ENCODE peak calls at places on chromosomes 1 and 21, in eight cellular contexts. E is suprapubic skin; S is CD8-positive, alpha-beta memory T cell; H is uterus; U is GM23338; R is right lobe of liver; M is ovary; K is A549. W is an unnamed sample. For H3K4me1, the result is how much of the 10 kb centered on the place peaks cover.

GRCh38 chr1:106921186-106921585 is 135.3 kb upstream of the PRMT6 start:
- DNase-seq in R (no peak), E (no peak), K (no peak), S (no peak), U (no peak), H (no peak), M (no peak), W (no peak)

GRCh38 chr1:194067772-194068171 is 881.4 kb upstream of the B3GALT2 start:
- DNase-seq in U (no peak), H (no peak), S (no peak), M (no peak), R (no peak), E (no peak), K (no peak), W (no peak)

GRCh38 chr1:162548170-162548569 is 13.4 kb upstream of the UAP1 start:
- DNase-seq in R (no peak), K (no peak), S (no peak), M (no peak), U (no peak), H (peak), E (peak), W (no peak)

GRCh38 chr1:103788377-103788776 is 38.7 kb downstream of the AMY1C start:
- DNase-seq in M (no peak), E (no peak), K (no peak), U (peak), S (no peak), H (no peak), R (no peak), W (no peak)

GRCh38 chr1:156608981-156609380 is 7.7 kb upstream of the GPATCH4 start:
- DNase-seq in K (no peak), R (no peak), S (peak), E (no peak), U (peak), H (no peak), M (no peak), W (no peak)

GRCh38 chr1:198811436-198811835 is 172.6 kb downstream of the PTPRC start:
- DNase-seq in E (no peak), U (no peak), K (no peak), H (no peak), R (no peak), S (no peak), M (no peak), W (no peak)

GRCh38 chr1:184622136-184622823 is 132.4 kb downstream of the EDEM3 start:
- DNase-seq in R (no peak), S (no peak), K (no peak), U (no peak), M (peak), H (peak), E (peak), W (no peak)

GRCh38 chr1:212957546-212957945 is 7.2 kb downstream of the VASH2 start:
- DNase-seq in R (no peak), E (no peak), M (no peak), U (no peak), S (no peak), K (no peak), H (no peak), W (no peak)

GRCh38 chr1:54606990-54607325 is 16.4 kb downstream of the FAM151A start:
- DNase-seq in R (no peak), K (no peak), S (no peak), H (no peak), E (no peak), U (no peak), M (no peak), W (peak)

GRCh38 chr1:44554706-44555105 is 119.6 kb downstream of the TMEM53 start:
- DNase-seq in R (no peak), M (no peak), U (no peak), H (no peak), E (no peak), K (no peak), S (no peak), W (no peak)

GRCh38 chr21:15874610-15875009 is 144.8 kb downstream of the USP25 start:
- DNase-seq in K (no peak), R (no peak), S (no peak), H (no peak), E (no peak), U (no peak), M (no peak), W (no peak)

GRCh38 chr1:234437423-234438171 is 41.4 kb downstream of the TARBP1 start:
- DNase-seq in H (no peak), E (no peak), R (no peak), K (no peak), M (no peak), U (no peak), S (no peak), W (no peak)

GRCh38 chr1:158121604-158122254 is 59.0 kb upstream of the CD1D start:
- DNase-seq in K (peak), M (peak), E (no peak), U (peak), R (no peak), S (no peak), H (no peak), W (no peak)

GRCh38 chr1:5977494-5978444 is 14.5 kb downstream of the NPHP4 start:
- DNase-seq in M (peak), H (no peak), S (no peak), R (no peak), E (no peak), U (no peak), K (no peak), W (no peak)

DNA sequence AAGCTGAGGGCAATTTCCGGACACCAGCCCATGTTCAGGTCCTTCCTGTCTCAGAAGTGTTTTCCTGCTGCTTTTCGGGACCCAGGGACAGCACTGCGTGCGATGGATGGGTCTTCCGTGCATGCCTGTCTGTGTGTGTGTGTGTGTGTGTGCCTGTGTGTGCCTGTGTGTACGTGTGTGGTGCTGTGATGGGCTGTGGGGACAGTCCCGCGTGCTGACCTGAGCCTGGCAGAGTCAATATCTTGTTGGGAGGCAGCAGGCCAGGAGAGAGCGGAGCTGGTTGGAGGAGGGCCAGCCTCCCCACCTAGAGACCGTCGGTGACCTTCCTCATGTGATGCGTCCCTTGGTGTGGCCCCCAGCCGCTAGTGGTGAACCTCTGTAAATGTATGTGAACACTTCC is 13.7 kb downstream of the SKI start:
- DNase-seq in R (no peak), M (no peak), S (no peak), H (no peak), E (no peak), K (no peak), U (no peak), W (no peak)
- H3K4me1 ChIP-seq in R (under half), M (under half), S (half or more), H (half or more), E (half or more), K (under half), U (under half), W (half or more)

DNA sequence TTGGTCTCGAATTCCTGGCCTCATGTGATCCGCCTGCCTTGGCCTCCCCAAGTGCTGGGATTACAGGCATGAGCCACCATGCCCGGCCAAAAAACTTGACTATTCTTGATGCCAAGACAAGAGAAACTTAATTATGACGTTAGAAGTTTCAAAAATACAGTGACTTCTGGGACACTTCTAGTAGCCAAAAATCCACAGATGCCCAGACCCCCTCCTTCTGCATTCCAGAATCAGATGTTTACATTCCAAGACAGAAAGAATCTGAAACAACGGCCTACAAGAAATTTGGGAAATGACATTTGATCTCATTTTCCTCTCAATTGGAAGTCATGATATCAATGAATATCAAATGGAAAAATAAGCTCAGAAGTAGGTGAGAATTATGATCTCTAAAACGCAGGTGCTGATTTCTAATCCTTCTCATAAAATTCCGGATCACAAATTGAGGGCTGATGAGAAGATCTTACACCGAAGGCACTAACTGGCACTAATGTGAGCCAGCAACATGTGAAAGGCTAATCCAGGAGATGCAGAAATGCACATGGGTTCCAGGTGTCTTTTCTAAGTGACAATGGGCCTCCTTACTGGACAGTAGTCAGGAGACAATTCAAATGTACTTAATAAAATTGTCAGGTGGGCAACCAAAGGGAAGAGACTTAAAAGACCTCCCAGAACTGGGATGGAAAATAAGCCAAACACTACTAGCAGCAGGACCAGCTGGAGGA is 5.5 kb downstream of the RAB29 start:
- DNase-seq in S (no peak), R (no peak), K (no peak), U (no peak), M (no peak), H (no peak), E (no peak), W (no peak)
- H3K4me1 ChIP-seq in S (under half), R (under half), K (under half), U (under half), M (under half), H (under half), E (under half), W (under half)

GRCh38 chr1:89692601-89693503 is 59.9 kb downstream of the LRRC8C start:
- DNase-seq in U (no peak), H (no peak), E (no peak), R (no peak), K (no peak), S (no peak), M (no peak), W (no peak)
- H3K4me1 ChIP-seq in U (under half), H (under half), E (under half), R (under half), K (under half), S (half or more), M (under half), W (under half)

GRCh38 chr1:8023995-8024313 is 2.2 kb downstream of the ERRFI1 start:
- DNase-seq in R (no peak), S (no peak), H (no peak), K (no peak), E (no peak), M (no peak), U (no peak), W (no peak)

GRCh38 chr1:8024329-8024728 is 1.8 kb downstream of the ERRFI1 start:
- DNase-seq in R (no peak), K (no peak), E (no peak), S (no peak), H (no peak), U (no peak), M (no peak), W (no peak)

GRCh38 chr1:8026153-8026975 is at the start of gene ERRFI1:
- DNase-seq in K (peak), U (peak), S (peak), H (peak), R (peak), M (peak), E (peak), W (peak)

GRCh38 chr1:8025671-8026144 is 401 bp downstream of the ERRFI1 start:
- DNase-seq in R (no peak), K (no peak), H (no peak), S (peak), E (no peak), U (no peak), M (no peak), W (no peak)

DNA sequence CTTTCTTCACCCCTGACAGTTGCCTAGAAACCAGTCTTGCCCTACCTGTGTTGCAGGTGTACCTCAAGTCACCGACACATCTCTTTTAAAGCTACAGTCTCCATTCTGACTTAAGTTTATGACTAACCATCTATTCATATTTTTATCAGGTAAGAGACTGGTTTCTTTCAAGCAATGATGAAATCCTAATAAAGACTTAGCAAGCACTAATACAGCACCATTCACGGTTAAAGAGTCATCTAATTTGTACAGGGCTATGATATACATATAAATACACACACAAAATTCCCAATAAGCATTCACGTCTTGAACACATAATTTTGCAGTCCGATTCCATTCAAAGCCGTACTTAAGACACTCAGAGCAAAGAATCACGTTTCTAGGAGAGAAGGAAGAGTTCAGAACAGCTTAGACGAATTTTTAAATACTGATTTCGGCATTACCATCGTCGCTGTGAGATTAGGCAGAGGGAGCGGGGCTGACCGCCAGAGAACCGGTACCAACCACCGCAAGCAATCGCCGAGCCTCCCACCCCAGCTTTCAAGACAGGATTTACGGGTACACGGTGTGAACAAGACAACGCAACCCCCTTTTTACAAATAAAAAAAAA is 943 bp downstream of the ERRFI1 start:
- DNase-seq in H (no peak), K (no peak), U (no peak), R (no peak), M (no peak), E (no peak), S (no peak), W (no peak)
- H3K4me1 ChIP-seq in H (under half), K (under half), U (half or more), R (under half), M (under half), E (half or more), S (under half), W (under half)

GRCh38 chr1:226967665-226968064 is 27.6 kb downstream of the COQ8A start:
- DNase-seq in M (no peak), U (no peak), R (no peak), E (no peak), S (no peak), H (no peak), K (no peak), W (no peak)
- H3K4me1 ChIP-seq in M (under half), U (under half), R (under half), E (under half), S (under half), H (under half), K (under half), W (under half)

GRCh38 chr1:1364266-1364665 is 5.9 kb upstream of the MXRA8 start:
- DNase-seq in R (no peak), K (no peak), E (no peak), U (no peak), M (no peak), H (no peak), S (no peak), W (peak)

GRCh38 chr1:1361233-1361981 is 3.1 kb upstream of the MXRA8 start:
- DNase-seq in E (no peak), U (no peak), H (peak), M (no peak), S (no peak), K (no peak), R (no peak), W (no peak)

GRCh38 chr1:1360511-1361169 is 2.3 kb upstream of the MXRA8 start:
- DNase-seq in R (no peak), U (no peak), M (peak), H (peak), E (peak), S (no peak), K (no peak), W (peak)

GRCh38 chr1:1359668-1360468 is 1.5 kb upstream of the MXRA8 start:
- DNase-seq in R (no peak), H (peak), U (no peak), E (no peak), K (no peak), M (peak), S (no peak), W (no peak)

DNA sequence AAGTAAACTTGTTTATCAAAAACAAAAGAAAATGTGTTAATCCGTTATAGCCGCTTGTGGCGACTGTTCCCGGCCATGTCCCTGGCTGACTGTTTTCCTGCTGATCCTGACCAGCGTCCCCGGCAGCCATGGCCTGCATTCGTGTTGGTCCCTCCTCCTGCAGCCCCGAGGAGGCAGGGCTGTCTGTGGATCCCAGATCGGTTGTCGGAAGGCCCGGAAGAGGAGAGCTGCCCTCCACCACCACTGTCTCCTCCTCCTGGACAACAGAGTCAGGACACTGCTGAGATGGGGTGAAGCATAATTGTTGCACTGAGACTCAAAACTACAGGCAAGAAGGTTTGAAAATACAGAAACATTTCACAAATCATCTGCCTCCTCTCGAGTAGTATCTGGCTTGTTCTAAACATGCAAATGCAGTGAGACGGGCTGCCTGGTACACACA is 3.6 kb upstream of the MXRA8 start:
- DNase-seq in E (no peak), K (no peak), U (peak), H (peak), R (no peak), S (no peak), M (no peak), W (no peak)
- H3K4me1 ChIP-seq in E (under half), K (under half), U (under half), H (under half), R (under half), S (under half), M (under half), W (under half)

DNA sequence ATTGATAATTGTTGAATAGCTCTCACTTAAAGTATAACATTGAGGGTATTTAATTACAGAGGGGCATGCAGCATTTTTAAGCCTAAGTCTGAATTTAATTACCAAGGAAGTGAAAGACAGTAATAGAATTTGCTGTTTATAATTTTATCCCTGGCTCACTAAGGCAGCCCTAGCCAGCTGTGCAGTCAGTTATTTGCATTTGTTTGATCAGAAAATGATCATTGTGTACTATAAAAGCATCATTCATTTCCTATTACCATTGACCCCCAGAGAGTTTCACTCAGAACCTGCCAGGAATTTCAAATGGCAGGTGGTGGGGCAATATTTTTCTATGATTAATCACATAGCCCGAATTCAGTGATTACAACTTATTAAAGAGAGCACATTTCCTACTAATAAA is 277.1 kb upstream of the KAZN start:
- DNase-seq in U (no peak), E (no peak), H (no peak), K (no peak), M (no peak), R (no peak), S (no peak), W (no peak)
- H3K4me1 ChIP-seq in U (under half), E (under half), H (under half), K (under half), M (under half), R (under half), S (under half), W (under half)